ENCODE peak calls at places on chromosome 3, in five cellular contexts. D is ACHN, J is ureter, W is B cell, C is cardiac fibroblast. O is an unnamed sample.

GRCh38 chr3:52503788-52504424 is 8.8 kb downstream of the STAB1 start:
- DNase-seq in W (no peak), J (no peak), C (no peak), D (no peak), O (no peak)

GRCh38 chr3:44120721-44121582 is 120.7 kb upstream of the TOPAZ1 start:
- DNase-seq in D (no peak), C (peak; percentile 27), J (no peak), W (no peak), O (no peak)

GRCh38 chr3:170002231-170002630 is 35.6 kb upstream of the GPR160 start:
- DNase-seq in C (no peak), W (no peak), J (no peak), D (no peak), O (no peak)

GRCh38 chr3:48416091-48416505 is 13.8 kb downstream of the PLXNB1 start:
- DNase-seq in D (no peak), J (no peak), W (no peak), C (no peak), O (no peak)

GRCh38 chr3:15205934-15206661 is at the start of gene CAPN7:
- DNase-seq in W (peak; percentile 94), C (peak; percentile 91), D (peak; percentile 92), J (peak; percentile 93), O (peak; percentile 94)

GRCh38 chr3:55405436-55405835 is 81.7 kb downstream of the WNT5A start:
- DNase-seq in D (peak; percentile 6), W (no peak), C (peak; percentile 68), J (no peak), O (peak; percentile 69)

GRCh38 chr3:48287034-48287433 is 46.1 kb downstream of the ZNF589 start:
- DNase-seq in W (no peak), C (no peak), D (no peak), J (no peak), O (no peak)

GRCh38 chr3:156465222-156465621 is 89.7 kb downstream of the SSR3 start:
- DNase-seq in D (no peak), J (no peak), C (no peak), W (no peak), O (no peak)

GRCh38 chr3:100047455-100048141 is 66.7 kb downstream of the FILIP1L start:
- DNase-seq in D (peak; percentile 65), C (peak; percentile 94), J (no peak), W (peak; percentile 72), O (peak; percentile 9)

GRCh38 chr3:69370156-69370944 is 15.5 kb downstream of the FRMD4B start:
- DNase-seq in J (peak; percentile 59), D (no peak), C (peak; percentile 27), W (peak; percentile 56), O (no peak)

GRCh38 chr3:112308151-112308911 is 14.3 kb upstream of the SLC9C1 start:
- DNase-seq in W (no peak), J (no peak), D (no peak), C (peak; percentile 89), O (peak; percentile 69)

GRCh38 chr3:31054032-31054431 is 159.6 kb upstream of the GADL1 start:
- DNase-seq in C (no peak), D (no peak), J (no peak), W (no peak), O (no peak)

GRCh38 chr3:194632983-194633348 is 253 bp downstream of the TMEM44 start:
- DNase-seq in W (no peak), D (no peak), C (no peak), J (no peak), O (no peak)

GRCh38 chr3:191761906-191762305 is 300.9 kb downstream of the PYDC2 start:
- DNase-seq in W (no peak), C (no peak), J (no peak), D (no peak), O (peak; percentile 39)